ENCODE peak calls at places on chromosome 10, in ten cellular contexts. V, Z, F, J, M, T, L, Q, P and S are unnamed samples.

GRCh38 chr10:8462565-8462964 is 408.1 kb downstream of the GATA3 start:
- DNase-seq in P (no peak), Z (no peak), T (no peak), F (no peak), L (no peak), Q (no peak), V (no peak), J (no peak), M (no peak), S (no peak)

GRCh38 chr10:7700577-7701125 is 2.5 kb upstream of the ITIH2 start:
- DNase-seq in L (no peak), M (no peak), Z (no peak), T (no peak), P (no peak), F (no peak), V (peak), J (no peak), Q (no peak), S (no peak)

GRCh38 chr10:31619410-31620095 is 300.5 kb downstream of the ZEB1 start:
- DNase-seq in Z (no peak), J (no peak), V (no peak), Q (no peak), L (no peak), F (no peak), M (peak), P (no peak), T (no peak), S (no peak)

GRCh38 chr10:17734432-17735110 is 17.4 kb upstream of the TMEM236 start:
- DNase-seq in Z (no peak), M (no peak), P (no peak), L (no peak), J (no peak), F (no peak), V (no peak), Q (no peak), T (no peak), S (no peak)

GRCh38 chr10:86252573-86252972 is 114.0 kb downstream of the GRID1 start:
- DNase-seq in T (no peak), M (no peak), F (no peak), Z (peak), P (no peak), V (no peak), J (no peak), L (no peak), Q (no peak), S (no peak)

GRCh38 chr10:11345224-11346054 is 266.0 kb downstream of the USP6NL start:
- DNase-seq in P (no peak), L (no peak), Z (peak), J (no peak), F (no peak), T (no peak), V (no peak), Q (no peak), M (no peak), S (no peak)

GRCh38 chr10:6969659-6970058 is 389.6 kb upstream of the PRKCQ start:
- DNase-seq in P (no peak), T (no peak), L (no peak), J (no peak), M (no peak), F (no peak), Q (no peak), V (no peak), Z (no peak), S (no peak)

GRCh38 chr10:29621161-29621560 is 13.6 kb downstream of the SVIL start:
- DNase-seq in T (no peak), L (no peak), Z (no peak), Q (no peak), V (peak), J (no peak), P (no peak), M (no peak), F (peak), S (peak)

GRCh38 chr10:103416436-103417147 is 20.2 kb downstream of the PDCD11 start:
- DNase-seq in Z (no peak), T (no peak), P (peak), F (peak), V (peak), L (peak), Q (peak), M (peak), J (peak), S (no peak)

GRCh38 chr10:72126184-72126871 is 38.0 kb upstream of the SPOCK2 start:
- DNase-seq in Q (no peak), P (no peak), T (peak), J (no peak), Z (no peak), F (peak), V (peak), L (no peak), M (no peak), S (no peak)

GRCh38 chr10:91798736-91799579 is 732 bp downstream of the TNKS2 start:
- DNase-seq in L (no peak), T (no peak), V (peak), M (peak), Q (peak), P (peak), J (no peak), Z (peak), F (no peak), S (no peak)

GRCh38 chr10:70843776-70844489 is 28.2 kb downstream of the SGPL1 start:
- DNase-seq in T (no peak), L (no peak), P (no peak), V (no peak), F (no peak), Z (no peak), Q (no peak), M (no peak), J (no peak), S (no peak)

GRCh38 chr10:32125023-32125422 is 68.8 kb upstream of the KIF5B start:
- DNase-seq in F (no peak), J (no peak), Z (no peak), V (no peak), Q (no peak), M (no peak), P (no peak), L (no peak), T (no peak), S (no peak)

GRCh38 chr10:132319853-132320669 is 11.9 kb upstream of the LRRC27 start:
- DNase-seq in P (peak), F (peak), T (no peak), Q (peak), L (peak), J (no peak), Z (peak), M (no peak), V (peak), S (no peak)

GRCh38 chr10:61857746-61858145 is 43.8 kb upstream of the ARID5B start:
- DNase-seq in T (no peak), J (no peak), F (no peak), M (no peak), Z (no peak), Q (no peak), P (no peak), V (no peak), L (no peak), S (no peak)

GRCh38 chr10:132492323-132493035 is 45.1 kb upstream of the INPP5A start:
- DNase-seq in V (no peak), J (no peak), F (no peak), L (no peak), Q (peak), P (no peak), Z (peak), T (no peak), M (peak), S (no peak)

GRCh38 chr10:11209810-11210141 is 192.1 kb downstream of the CELF2 start:
- DNase-seq in J (no peak), Z (no peak), T (no peak), P (no peak), F (no peak), V (no peak), Q (no peak), L (no peak), M (no peak), S (no peak)

GRCh38 chr10:90915141-90916075 is 5.5 kb downstream of the ANKRD1 start:
- DNase-seq in Q (no peak), P (no peak), L (no peak), T (no peak), F (no peak), J (no peak), Z (no peak), M (no peak), V (no peak), S (no peak)

GRCh38 chr10:125363776-125364175 is 203.4 kb upstream of the CTBP2 start:
- DNase-seq in J (no peak), V (no peak), Q (no peak), P (no peak), T (no peak), F (no peak), Z (no peak), M (no peak), L (no peak), S (no peak)

GRCh38 chr10:126924180-126924914 is 19.1 kb downstream of the DOCK1 start:
- DNase-seq in F (no peak), Q (no peak), L (no peak), M (no peak), V (no peak), J (no peak), P (no peak), T (no peak), Z (no peak), S (no peak)

GRCh38 chr10:95564291-95564690 is 3.1 kb upstream of the SORBS1 start:
- DNase-seq in F (no peak), Z (no peak), V (no peak), J (no peak), L (no peak), M (no peak), P (no peak), T (no peak), Q (no peak), S (no peak)

GRCh38 chr10:1608408-1609037 is 128.8 kb downstream of the ADARB2 start:
- DNase-seq in J (no peak), Z (no peak), Q (no peak), M (no peak), T (no peak), F (no peak), P (no peak), V (no peak), L (no peak), S (no peak)

GRCh38 chr10:14758994-14759664 is 15.6 kb downstream of the FAM107B start:
- DNase-seq in Q (no peak), T (no peak), P (peak), V (peak), L (no peak), M (no peak), Z (no peak), F (no peak), J (no peak), S (no peak)

GRCh38 chr10:86349474-86349873 is 17.1 kb downstream of the GRID1 start:
- DNase-seq in M (no peak), F (no peak), Z (peak), Q (no peak), P (no peak), L (no peak), T (no peak), V (peak), J (peak), S (no peak)

GRCh38 chr10:103872137-103872933 is 17.0 kb upstream of the SH3PXD2A start:
- DNase-seq in L (no peak), Q (no peak), P (no peak), F (no peak), J (no peak), M (no peak), Z (no peak), T (no peak), V (peak), S (no peak)

GRCh38 chr10:84924131-84924530 is 595.7 kb downstream of the CCSER2 start:
- DNase-seq in J (no peak), L (no peak), Z (no peak), T (no peak), P (no peak), M (no peak), F (no peak), V (no peak), Q (no peak), S (no peak)

GRCh38 chr10:132571565-132572544 is 34.3 kb downstream of the INPP5A start:
- DNase-seq in M (no peak), Z (no peak), P (peak), T (no peak), L (peak), F (no peak), J (peak), Q (no peak), V (peak), S (no peak)

GRCh38 chr10:112810651-112811215 is 139.3 kb upstream of the TCF7L2 start:
- DNase-seq in Q (no peak), V (no peak), L (no peak), T (no peak), P (no peak), M (no peak), J (no peak), F (no peak), Z (no peak), S (no peak)

GRCh38 chr10:120423350-120424197 is 33.5 kb upstream of the PLPP4 start:
- DNase-seq in V (peak), T (no peak), Z (peak), P (peak), Q (no peak), L (no peak), F (no peak), J (peak), M (no peak), S (peak)

GRCh38 chr10:102741848-102742247 is 1.9 kb upstream of the WBP1L start:
- DNase-seq in L (no peak), F (no peak), Z (no peak), V (no peak), J (no peak), P (no peak), Q (no peak), M (no peak), T (no peak), S (no peak)

GRCh38 chr10:91051834-91052233 is 130.9 kb upstream of the ANKRD1 start:
- DNase-seq in Q (peak), F (no peak), L (no peak), T (no peak), V (no peak), Z (no peak), M (peak), P (no peak), J (no peak), S (no peak)

GRCh38 chr10:75726522-75727493 is 295.4 kb downstream of the LRMDA start:
- DNase-seq in Q (no peak), P (no peak), L (no peak), V (no peak), F (no peak), M (no peak), J (no peak), Z (no peak), T (no peak), S (no peak)

GRCh38 chr10:68594405-68594804 is 34.3 kb downstream of the TET1 start:
- DNase-seq in Z (no peak), Q (peak), M (peak), V (peak), P (no peak), T (no peak), L (no peak), J (no peak), F (peak), S (no peak)

GRCh38 chr10:124574456-124575070 is 112.9 kb downstream of the LHPP start:
- DNase-seq in Z (no peak), P (no peak), V (no peak), L (no peak), T (no peak), J (no peak), F (no peak), Q (no peak), M (no peak), S (no peak)

GRCh38 chr10:12795318-12795717 is 206.2 kb downstream of the CCDC3 start:
- DNase-seq in P (no peak), J (no peak), T (no peak), M (no peak), V (no peak), Z (no peak), Q (no peak), L (no peak), F (no peak), S (no peak)

GRCh38 chr10:75982611-75983369 is 551.4 kb downstream of the LRMDA start:
- DNase-seq in F (no peak), Q (no peak), Z (no peak), L (no peak), V (no peak), J (no peak), P (no peak), M (no peak), T (no peak), S (no peak)